ENCODE peak calls at places on chromosomes 4 and X, in five cellular contexts. Z is fibroblast of lung, W is ascending aorta, P is SK-N-SH, X is upper lobe of left lung. B is an unnamed sample.
A peak's percentile ranks its signal among the peaks of the same experiment; 100 is the strongest.

GRCh38 chr4:40912455-40913055 is 162.8 kb downstream of the NSUN7 start:
- DNase-seq in Z (no peak), W (no peak), P (no peak), X (no peak), B (no peak)

GRCh38 chrX:50874878-50875277 is 35.7 kb upstream of the BMP15 start:
- DNase-seq in Z (no peak), W (no peak), P (no peak), X (no peak), B (no peak)

GRCh38 chr4:59712474-59712873 is 1487.7 kb upstream of the ADGRL3 start:
- DNase-seq in Z (no peak), W (no peak), P (no peak), X (no peak), B (no peak)

GRCh38 chrX:38923451-38923969 is 122.3 kb downstream of the MID1IP1 start:
- DNase-seq in Z (no peak), W (no peak), P (no peak), X (no peak), B (no peak)

GRCh38 chr4:183430317-183430986 is 14.0 kb upstream of the CDKN2AIP start:
- DNase-seq in Z (no peak), W (no peak), P (no peak), X (no peak), B (peak; percentile 37)

GRCh38 chr4:133839326-133839725 is 362.3 kb downstream of the PABPC4L start:
- DNase-seq in Z (peak; percentile 6), W (no peak), P (no peak), X (no peak), B (no peak)

GRCh38 chr4:109441858-109442480 is 8.4 kb downstream of the SEC24B start:
- DNase-seq in Z (peak; percentile 57), W (no peak), P (no peak), X (no peak), B (no peak)

GRCh38 chrX:137401092-137401491 is 164.8 kb upstream of the ZIC3 start:
- DNase-seq in Z (no peak), W (no peak), P (no peak), X (no peak), B (no peak)

GRCh38 chr4:7326693-7327340 is 107.9 kb downstream of the PSAPL1 start:
- DNase-seq in Z (no peak), W (no peak), P (peak; percentile 57), X (no peak), B (no peak)

GRCh38 chrX:71912156-71912555 is 1.5 kb downstream of the NHSL2 start:
- DNase-seq in Z (no peak), W (no peak), P (no peak), X (no peak), B (no peak)

GRCh38 chr4:95204873-95205272 is 343.9 kb downstream of the UNC5C start:
- DNase-seq in Z (peak; percentile 29), W (no peak), P (no peak), X (no peak), B (peak; percentile 24)

GRCh38 chr4:30600246-30600645 is 119.9 kb upstream of the PCDH7 start:
- DNase-seq in Z (peak; percentile 47), W (no peak), P (no peak), X (no peak), B (no peak)

GRCh38 chr4:178165251-178165650 is 723.0 kb upstream of the AGA start:
- DNase-seq in Z (no peak), W (no peak), P (no peak), X (no peak), B (no peak)

GRCh38 chr4:13933163-13933562 is 305.6 kb upstream of the BOD1L1 start:
- DNase-seq in Z (peak; percentile 64), W (no peak), P (no peak), X (no peak), B (no peak)

GRCh38 chr4:140242357-140243284 is 88.6 kb upstream of the MAML3 start:
- DNase-seq in Z (no peak), W (no peak), P (no peak), X (no peak), B (peak; percentile 59)

GRCh38 chrX:153507484-153508178 is 9.8 kb upstream of the ATP2B3 start:
- DNase-seq in Z (peak; percentile 59), W (no peak), P (peak; percentile 94), X (peak; percentile 92), B (peak; percentile 70)

GRCh38 chr4:158282252-158282651 is 72.0 kb downstream of the TMEM144 start:
- DNase-seq in Z (no peak), W (no peak), P (no peak), X (no peak), B (no peak)

GRCh38 chr4:64417974-64418373 is 8.7 kb upstream of the TECRL start:
- DNase-seq in Z (peak; percentile 18), W (no peak), P (no peak), X (no peak), B (no peak)

GRCh38 chr4:1873776-1874175 is 2.6 kb downstream of the NSD2 start:
- DNase-seq in Z (no peak), W (no peak), P (no peak), X (no peak), B (no peak)

GRCh38 chr4:81828991-81829390 is 357.3 kb upstream of the RASGEF1B start:
- DNase-seq in Z (no peak), W (no peak), P (no peak), X (no peak), B (no peak)

GRCh38 chr4:84985952-84986351 is 19.5 kb upstream of the WDFY3 start:
- DNase-seq in Z (peak; percentile 77), W (no peak), P (no peak), X (no peak), B (no peak)

GRCh38 chr4:179128299-179128698 is 1686.1 kb upstream of the AGA start:
- DNase-seq in Z (no peak), W (no peak), P (no peak), X (no peak), B (no peak)

GRCh38 chr4:177016541-177017141 is 223.9 kb upstream of the VEGFC start:
- DNase-seq in Z (peak; percentile 73), W (no peak), P (no peak), X (no peak), B (no peak)

GRCh38 chr4:109977854-109978501 is 65.3 kb downstream of the EGF start:
- DNase-seq in Z (peak; percentile 59), W (no peak), P (peak; percentile 21), X (no peak), B (peak; percentile 62)

GRCh38 chr4:47873877-47874571 is 36.2 kb upstream of the CORIN start:
- DNase-seq in Z (no peak), W (no peak), P (no peak), X (no peak), B (no peak)
- H3K36me3 ChIP-seq in Z (peaks cover 1% of the 10 kb centered on the region), W (peaks cover 32% of the 10 kb centered on the region), P (peaks cover 78% of the 10 kb centered on the region), X (peaks cover 28% of the 10 kb centered on the region), B (peaks cover 88% of the 10 kb centered on the region)

DNA sequence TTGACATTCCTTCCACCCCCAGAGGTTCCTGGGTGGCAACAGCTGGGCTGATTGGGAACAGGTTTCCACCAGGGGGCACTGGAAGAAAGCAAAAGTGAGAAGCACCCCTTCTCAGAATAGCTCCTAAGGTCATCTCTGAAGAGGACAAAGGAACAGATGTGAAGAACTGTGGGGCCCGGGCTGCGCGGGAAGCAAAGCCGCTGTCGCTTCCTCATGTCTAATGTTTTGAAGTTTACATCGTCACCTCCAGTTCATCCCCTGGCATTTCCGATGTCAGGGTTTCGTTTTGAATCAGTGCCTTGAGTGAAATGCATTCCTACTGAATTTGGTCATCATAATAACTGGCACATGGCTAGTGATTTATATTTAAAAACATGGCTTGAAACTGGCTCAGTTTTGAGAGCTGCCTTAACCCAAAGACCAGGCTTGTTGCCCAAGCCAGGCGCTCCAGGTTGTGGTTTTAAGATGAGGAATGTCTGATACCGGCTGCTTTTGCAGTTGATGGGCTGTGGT is 6.1 kb downstream of the TXK start:
- DNase-seq in Z (peak; percentile 99), W (no peak), P (peak; percentile 45), X (peak; percentile 72), B (peak; percentile 65)
- TF ChIP-seq CTCF in Z (peak; percentile 60), W (peak; percentile 42), P (peak; percentile 79), X (peak; percentile 62), B (peak; percentile 82)

GRCh38 chr4:88720749-88721428 is 23.3 kb upstream of the NAP1L5 start:
- DNase-seq in Z (peak; percentile 37), W (no peak), P (no peak), X (no peak), B (no peak)
- H3K36me3 ChIP-seq in Z (peaks cover 4% of the 10 kb centered on the region), W (peaks cover 6% of the 10 kb centered on the region), P (no peaks in the 10 kb centered on the region), X (peaks cover 3% of the 10 kb centered on the region), B (no peaks in the 10 kb centered on the region)

GRCh38 chr4:165288639-165289428 is 38.6 kb upstream of the MSMO1 start:
- DNase-seq in Z (peak; percentile 62), W (no peak), P (no peak), X (no peak), B (no peak)
- TF ChIP-seq CTCF in Z (no peak), W (no peak), P (no peak), X (no peak), B (peak; percentile 19)

GRCh38 chr4:112156112-112156511 is 10.9 kb downstream of the FAM241A start:
- DNase-seq in Z (no peak), W (no peak), P (no peak), X (no peak), B (no peak)
- H3K36me3 ChIP-seq in Z (no peaks in the 10 kb centered on the region), W (no peaks in the 10 kb centered on the region), P (no peaks in the 10 kb centered on the region), X (no peaks in the 10 kb centered on the region), B (no peaks in the 10 kb centered on the region)

GRCh38 chr4:174116021-174116420 is 167.4 kb downstream of the FBXO8 start:
- DNase-seq in Z (no peak), W (no peak), P (no peak), X (no peak), B (no peak)

GRCh38 chr4:174118171-174118570 is 165.3 kb downstream of the FBXO8 start:
- DNase-seq in Z (no peak), W (no peak), P (peak; percentile 29), X (no peak), B (no peak)

GRCh38 chr4:174119818-174120217 is 163.6 kb downstream of the FBXO8 start:
- DNase-seq in Z (no peak), W (no peak), P (no peak), X (no peak), B (no peak)

GRCh38 chr4:174119051-174119450 is 164.4 kb downstream of the FBXO8 start:
- DNase-seq in Z (peak; percentile 5), W (no peak), P (peak; percentile 39), X (no peak), B (no peak)

DNA sequence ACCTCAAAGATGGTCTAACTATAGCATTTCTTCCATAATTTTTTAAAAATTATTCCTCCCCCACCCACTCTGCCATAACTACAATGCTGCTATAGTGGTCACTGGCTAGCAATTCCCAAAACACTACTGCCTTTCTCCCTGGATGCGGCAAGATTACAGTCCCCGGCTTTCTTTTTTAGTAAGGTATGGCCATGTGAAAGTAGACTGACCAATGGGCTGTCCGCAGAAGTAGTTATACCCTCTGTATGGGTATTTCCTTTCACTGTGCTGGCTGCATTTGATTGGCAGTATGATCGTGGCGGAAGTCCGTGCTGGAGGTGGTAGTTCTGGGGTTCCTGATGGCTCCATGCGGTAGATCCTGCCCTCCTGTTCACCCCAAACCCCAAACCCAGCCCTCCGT is 166.0 kb downstream of the FBXO8 start:
- DNase-seq in Z (no peak), W (no peak), P (peak; percentile 63), X (no peak), B (no peak)
- TF ChIP-seq CTCF in Z (no peak), W (no peak), P (no peak), X (no peak), B (no peak)

GRCh38 chrX:65516756-65517155 is 17.8 kb downstream of the LAS1L start:
- DNase-seq in Z (no peak), W (no peak), P (no peak), X (no peak), B (no peak)
- H3K36me3 ChIP-seq in Z (no peaks in the 10 kb centered on the region), W (peaks cover 11% of the 10 kb centered on the region), P (peaks cover 19% of the 10 kb centered on the region), X (no peaks in the 10 kb centered on the region), B (peaks cover 57% of the 10 kb centered on the region)

B was measured in OCI-LY7.